ENCODE peak calls at places on chromosomes 4 and X, in five cellular contexts. L is left ventricle myocardium inferior, V is fibroblast of lung, A is Peyer's patch, Q is BE2C. Y is an unnamed sample.

GRCh38 chr4:26300314-26301307 is 20.2 kb upstream of the RBPJ start:
- DNase-seq in L (no peak), V (peak; percentile 40), A (no peak), Q (no peak), Y (no peak)

GRCh38 chr4:73908965-73909364 is 39.8 kb downstream of the CXCL1 start:
- DNase-seq in L (no peak), V (no peak), A (no peak), Q (no peak), Y (no peak)

GRCh38 chrX:4550018-4550417 is 836.6 kb upstream of the PRKX start:
- DNase-seq in L (no peak), V (no peak), A (no peak), Q (no peak), Y (no peak)

GRCh38 chr4:76539979-76540378 is 105.0 kb downstream of the SHROOM3 start:
- DNase-seq in L (no peak), V (peak; percentile 90), A (no peak), Q (no peak), Y (peak; percentile 72)

GRCh38 chrX:123809854-123810375 is 49.9 kb upstream of the XIAP start:
- DNase-seq in L (no peak), V (no peak), A (no peak), Q (no peak), Y (no peak)

GRCh38 chr4:17535906-17536305 is 20.9 kb downstream of the CLRN2 start:
- DNase-seq in L (no peak), V (no peak), A (no peak), Q (peak; percentile 29), Y (no peak)

GRCh38 chr4:123672987-123673386 is 276.4 kb downstream of the SPRY1 start:
- DNase-seq in L (no peak), V (peak; percentile 73), A (no peak), Q (no peak), Y (no peak)

GRCh38 chr4:6692806-6693205 is 872 bp upstream of the S100P start:
- DNase-seq in L (no peak), V (no peak), A (no peak), Q (no peak), Y (no peak)

GRCh38 chr4:120869511-120870278 is 52.8 kb downstream of the PRDM5 start:
- DNase-seq in L (no peak), V (no peak), A (no peak), Q (no peak), Y (no peak)

GRCh38 chr4:56654238-56654632 is 26.9 kb downstream of the HOPX start:
- DNase-seq in L (no peak), V (peak; percentile 36), A (peak; percentile 75), Q (no peak), Y (no peak)

GRCh38 chr4:7323872-7324650 is 110.7 kb downstream of the PSAPL1 start:
- DNase-seq in L (no peak), V (no peak), A (no peak), Q (peak; percentile 46), Y (peak; percentile 85)

GRCh38 chr4:182577411-182577810 is 334.2 kb downstream of the TENM3 start:
- DNase-seq in L (no peak), V (peak; percentile 71), A (no peak), Q (no peak), Y (no peak)

GRCh38 chr4:182585321-182585720 is 331.9 kb downstream of the DCTD start:
- DNase-seq in L (no peak), V (no peak), A (no peak), Q (peak; percentile 43), Y (no peak)

GRCh38 chr4:182578402-182578801 is 335.2 kb downstream of the TENM3 start:
- DNase-seq in L (no peak), V (peak; percentile 96), A (no peak), Q (no peak), Y (peak; percentile 63)

GRCh38 chr4:182584016-182584415 is 333.2 kb downstream of the DCTD start:
- DNase-seq in L (no peak), V (no peak), A (no peak), Q (no peak), Y (no peak)

DNA sequence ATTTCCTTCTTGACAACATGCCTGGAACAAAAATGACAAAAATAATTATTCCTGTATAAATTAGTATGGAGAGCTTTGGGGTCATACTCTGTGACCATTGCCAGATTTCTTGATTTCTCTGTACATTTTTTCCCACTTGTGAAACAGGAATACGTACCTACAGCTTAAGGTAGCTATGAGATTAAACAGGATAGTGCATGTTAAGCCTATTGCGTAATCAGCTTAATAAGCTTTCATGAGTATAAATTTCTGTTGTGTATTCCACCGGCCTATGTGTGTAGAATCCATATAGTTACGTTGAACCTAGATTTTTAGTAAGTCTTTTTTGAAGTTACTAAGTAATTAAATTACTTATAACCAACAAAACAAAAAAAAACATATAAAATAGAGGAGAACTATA is 334.9 kb downstream of the DCTD start:
- DNase-seq in L (no peak), V (no peak), A (no peak), Q (no peak), Y (no peak)
- H3K4me1 ChIP-seq in L (no peaks in the 10 kb centered on the region), V (no peaks in the 10 kb centered on the region), A (no peaks in the 10 kb centered on the region), Q (peaks cover 21% of the 10 kb centered on the region), Y (no peaks in the 10 kb centered on the region)

DNA sequence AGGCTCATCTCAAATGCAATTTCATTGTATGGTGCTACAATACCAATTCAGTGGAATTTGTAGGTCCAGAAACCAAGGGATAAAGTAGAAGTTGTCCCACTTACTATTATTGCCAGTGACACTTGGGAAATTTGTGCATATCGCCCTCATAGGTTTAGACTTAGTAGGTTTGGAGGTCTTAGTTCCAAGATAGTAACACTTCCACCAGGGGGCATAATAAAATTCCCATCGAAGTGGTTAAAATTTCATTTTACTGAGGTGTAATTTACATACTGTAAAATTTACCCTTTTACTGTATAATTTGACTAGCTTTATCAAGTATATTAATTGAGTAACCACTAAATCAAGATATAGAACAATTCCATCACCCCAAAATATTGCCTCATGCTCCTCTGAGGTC is 174.6 kb downstream of the INPP4B start:
- DNase-seq in L (no peak), V (no peak), A (no peak), Q (no peak), Y (no peak)
- H3K36me3 ChIP-seq in L (no peaks in the 10 kb centered on the region), V (no peaks in the 10 kb centered on the region), A (no peaks in the 10 kb centered on the region), Q (no peaks in the 10 kb centered on the region), Y (no peaks in the 10 kb centered on the region)

DNA sequence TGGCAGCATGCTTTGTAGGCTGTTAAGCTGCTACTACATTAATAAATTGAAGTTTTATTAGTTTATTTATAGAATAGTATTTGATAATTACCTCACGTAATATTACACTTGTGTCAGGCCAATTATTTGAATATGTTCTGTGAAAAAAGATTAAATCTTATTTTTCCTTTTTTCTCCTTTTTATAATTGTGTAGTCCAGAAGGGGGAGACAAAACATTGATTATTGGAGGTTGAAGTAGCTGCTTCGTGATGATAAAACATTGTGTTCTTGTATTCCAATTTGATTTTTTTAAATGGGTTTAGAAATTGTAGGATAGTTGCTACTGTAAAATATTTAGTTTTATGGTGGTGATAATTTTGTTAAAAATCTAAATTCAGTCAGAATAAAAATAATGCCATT is 85.7 kb downstream of the DIAPH2 start:
- DNase-seq in L (no peak), V (peak; percentile 8), A (no peak), Q (no peak), Y (peak; percentile 43)
- TF ChIP-seq CTCF in L (peak; percentile 51), V (peak; percentile 32), A (no peak), Q (peak; percentile 27), Y (peak; percentile 62)

DNA sequence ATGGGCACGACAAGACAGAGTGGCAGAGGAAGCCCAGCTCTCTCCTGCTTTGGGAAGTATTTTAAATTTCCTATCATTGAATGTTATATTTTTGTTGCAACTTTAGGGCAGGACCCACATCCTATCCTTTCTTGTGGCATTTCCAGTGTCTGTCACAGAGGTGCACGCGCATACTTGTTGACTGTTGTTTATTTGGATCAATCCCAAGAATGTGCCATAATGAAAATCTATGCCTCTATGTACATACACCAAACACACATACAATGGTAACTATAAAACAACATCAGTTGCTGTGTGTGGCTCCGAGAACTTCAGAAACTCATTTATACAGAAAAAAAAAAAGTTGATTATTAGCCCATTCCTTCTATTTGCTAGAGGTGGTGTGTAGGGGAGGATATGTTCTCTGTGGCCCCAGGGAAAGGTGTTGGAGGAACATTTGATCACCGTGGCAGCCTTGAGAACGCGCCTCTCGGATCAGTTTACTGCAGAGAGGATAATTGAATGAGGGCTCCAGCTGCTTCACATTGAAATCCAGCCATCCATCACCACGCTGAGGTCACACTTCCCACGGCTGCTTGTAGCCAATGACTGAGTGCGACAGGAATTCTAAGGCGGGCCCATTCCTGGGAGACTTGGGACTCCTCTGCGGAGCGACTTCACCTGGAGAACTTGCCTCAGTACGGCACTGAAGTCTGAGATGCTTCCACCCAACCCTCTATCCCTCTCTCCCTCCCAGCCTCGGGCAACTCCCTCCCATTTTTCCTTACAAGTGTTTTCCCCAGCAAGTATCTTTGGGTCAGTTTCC is 19.6 kb downstream of the SMPX start:
- DNase-seq in L (no peak), V (peak; percentile 31), A (no peak), Q (no peak), Y (no peak)
- H3K4me1 ChIP-seq in L (peaks cover 29% of the 10 kb centered on the region), V (no peaks in the 10 kb centered on the region), A (no peaks in the 10 kb centered on the region), Q (peaks cover 11% of the 10 kb centered on the region), Y (peaks cover 18% of the 10 kb centered on the region)

GRCh38 chr4:110159544-110159943 is 38.9 kb downstream of the ELOVL6 start:
- DNase-seq in L (no peak), V (no peak), A (no peak), Q (no peak), Y (no peak)
- H3K36me3 ChIP-seq in L (no peaks in the 10 kb centered on the region), V (no peaks in the 10 kb centered on the region), A (no peaks in the 10 kb centered on the region), Q (no peaks in the 10 kb centered on the region), Y (no peaks in the 10 kb centered on the region)

GRCh38 chr4:168942985-168943384 is 67.1 kb downstream of the CBR4 start:
- DNase-seq in L (no peak), V (no peak), A (no peak), Q (no peak), Y (no peak)
- TF ChIP-seq CTCF in L (peak; percentile 47), V (peak; percentile 47), A (no peak), Q (peak; percentile 71), Y (peak; percentile 54)

GRCh38 chrX:37752941-37753340 is 26.9 kb upstream of the CYBB start:
- DNase-seq in L (no peak), V (no peak), A (no peak), Q (no peak), Y (no peak)
- H3K4me1 ChIP-seq in L (no peaks in the 10 kb centered on the region), V (no peaks in the 10 kb centered on the region), A (no peaks in the 10 kb centered on the region), Q (no peaks in the 10 kb centered on the region), Y (no peaks in the 10 kb centered on the region)

GRCh38 chrX:136529795-136530194 is 2.2 kb upstream of the VGLL1 start:
- DNase-seq in L (no peak), V (no peak), A (no peak), Q (peak; percentile 14), Y (no peak)
- H3K36me3 ChIP-seq in L (no peaks in the 10 kb centered on the region), V (no peaks in the 10 kb centered on the region), A (no peaks in the 10 kb centered on the region), Q (no peaks in the 10 kb centered on the region), Y (no peaks in the 10 kb centered on the region)